ENCODE peak calls at places on chromosomes 4 and X, in four cellular contexts. J, G, R and Y are unnamed samples.

GRCh38 chrX:111348363-111348927 is 63.5 kb downstream of the DCX start:
- DNase-seq in G (no peak), J (no peak), R (no peak), Y (no peak)

GRCh38 chrX:152072236-152072635 is 66.1 kb downstream of the MAGEA10 start:
- DNase-seq in G (no peak), R (peak), J (peak), Y (no peak)

GRCh38 chr4:188113156-188113555 is 3.8 kb upstream of the TRIML2 start:
- DNase-seq in J (no peak), R (no peak), G (no peak), Y (no peak)

GRCh38 chr4:127783026-127783769 is 1.1 kb downstream of the HSPA4L start:
- DNase-seq in G (no peak), R (peak), J (peak), Y (no peak)

GRCh38 chrX:38570396-38570795 is 9.1 kb downstream of the TSPAN7 start:
- DNase-seq in J (no peak), G (no peak), R (no peak), Y (no peak)

GRCh38 chr4:101981756-101982155 is 191.2 kb downstream of the BANK1 start:
- DNase-seq in G (no peak), R (no peak), J (no peak), Y (no peak)

GRCh38 chrX:95995600-95995999 is 689.0 kb upstream of the DIAPH2 start:
- DNase-seq in R (no peak), G (no peak), J (no peak), Y (no peak)

GRCh38 chr4:48913346-48913745 is 6.8 kb upstream of the OCIAD2 start:
- DNase-seq in J (no peak), R (no peak), G (no peak), Y (no peak)

GRCh38 chrX:50117477-50117876 is 83.3 kb downstream of the AKAP4 start:
- DNase-seq in G (no peak), R (no peak), J (no peak), Y (no peak)

GRCh38 chr4:124946696-124947095 is 234.2 kb upstream of the ANKRD50 start:
- DNase-seq in G (no peak), R (no peak), J (no peak), Y (no peak)

GRCh38 chr4:159268607-159269006 is 165.7 kb downstream of the RAPGEF2 start:
- DNase-seq in J (no peak), G (no peak), R (no peak), Y (no peak)

GRCh38 chrX:115494133-115494532 is 66.8 kb upstream of the PLS3 start:
- DNase-seq in G (no peak), R (peak), J (no peak), Y (no peak)

GRCh38 chrX:18574591-18574990 is 97.3 kb downstream of the RS1 start:
- DNase-seq in J (no peak), R (no peak), G (no peak), Y (no peak)

GRCh38 chr4:68271851-68272756 is 26.6 kb upstream of the TMPRSS11B start:
- DNase-seq in G (no peak), R (peak), J (peak), Y (no peak)

GRCh38 chrX:69317721-69318120 is 152.5 kb upstream of the PJA1 start:
- DNase-seq in G (no peak), R (no peak), J (no peak), Y (no peak)

GRCh38 chrX:136519069-136519468 is 12.9 kb upstream of the VGLL1 start:
- DNase-seq in G (no peak), J (no peak), R (no peak), Y (no peak)

GRCh38 chr4:136383126-136383525 is 1149.2 kb downstream of the PCDH18 start:
- DNase-seq in G (no peak), R (no peak), J (no peak), Y (no peak)

GRCh38 chrX:147537172-147537571 is 374.5 kb upstream of the FMR1 start:
- DNase-seq in G (no peak), J (no peak), R (no peak), Y (no peak)

GRCh38 chr4:158729716-158730559 is 6.7 kb upstream of the PPID start:
- DNase-seq in R (peak), J (peak), G (no peak), Y (peak)

DNA sequence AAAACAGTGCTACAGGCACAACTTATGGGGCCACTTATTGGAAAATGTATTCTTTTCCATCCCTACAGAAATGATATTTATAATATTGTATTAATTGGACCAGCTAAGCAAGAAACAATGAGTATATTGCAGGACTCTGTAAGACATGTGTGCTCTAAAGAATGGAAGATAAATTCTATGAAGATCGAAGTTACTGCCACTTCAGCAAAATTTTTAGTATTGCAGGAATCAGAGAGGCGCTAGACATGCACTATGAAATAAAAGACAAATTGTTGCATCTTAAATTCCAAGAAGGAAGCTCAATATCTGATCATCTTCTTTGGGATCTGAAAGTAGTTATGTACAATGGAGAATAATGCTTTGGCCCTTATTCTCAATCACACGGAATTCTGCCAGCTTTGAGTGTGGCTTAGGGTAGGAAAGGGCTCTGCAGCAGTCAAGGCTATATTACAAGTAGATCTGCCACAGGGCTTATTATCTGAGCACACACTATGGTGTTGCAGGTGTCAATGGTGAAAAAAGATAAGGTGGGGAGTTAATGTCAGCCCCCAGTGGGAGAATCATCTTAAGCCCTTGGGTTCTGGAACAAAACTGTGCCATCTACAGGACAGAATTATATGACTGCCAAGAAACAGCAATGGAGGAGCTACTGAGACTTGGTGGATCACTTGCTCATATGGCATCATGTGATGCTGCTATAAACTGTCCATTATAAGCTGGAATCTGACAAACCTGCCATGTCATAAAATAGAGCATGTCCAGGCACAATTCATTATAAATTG is 334.0 kb upstream of the NDST3 start:
- DNase-seq in R (peak), G (no peak), J (peak), Y (no peak)
- TF ChIP-seq HDAC6 in R (no peak), G (no peak), J (no peak), Y (no peak)

GRCh38 chr4:108113229-108113628 is 55.5 kb downstream of the LEF1 start:
- DNase-seq in J (no peak), R (no peak), G (no peak), Y (no peak)
- TF ChIP-seq HDAC6 in J (no peak), R (no peak), G (no peak), Y (no peak)

DNA sequence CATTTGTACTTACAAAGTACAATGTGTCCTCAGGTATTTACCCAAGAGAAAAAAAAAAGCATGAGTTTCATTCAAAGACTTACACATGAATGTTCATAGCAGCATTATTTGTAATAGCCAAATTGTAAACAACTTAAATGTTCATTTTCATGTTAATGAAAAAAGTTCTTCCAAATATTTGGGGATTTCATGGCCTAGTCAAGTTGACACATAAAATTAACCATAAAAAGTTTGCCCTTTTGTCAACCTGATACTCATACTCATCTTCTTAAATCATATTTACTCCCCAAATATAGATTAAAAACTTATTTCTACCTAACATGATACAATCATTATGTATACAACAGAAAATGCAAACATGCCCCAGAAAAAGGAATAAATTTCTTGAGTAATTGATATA is 112.5 kb upstream of the EMCN start:
- DNase-seq in G (no peak), J (no peak), R (no peak), Y (no peak)
- TF ChIP-seq HDAC6 in G (no peak), J (no peak), R (no peak), Y (no peak)

DNA sequence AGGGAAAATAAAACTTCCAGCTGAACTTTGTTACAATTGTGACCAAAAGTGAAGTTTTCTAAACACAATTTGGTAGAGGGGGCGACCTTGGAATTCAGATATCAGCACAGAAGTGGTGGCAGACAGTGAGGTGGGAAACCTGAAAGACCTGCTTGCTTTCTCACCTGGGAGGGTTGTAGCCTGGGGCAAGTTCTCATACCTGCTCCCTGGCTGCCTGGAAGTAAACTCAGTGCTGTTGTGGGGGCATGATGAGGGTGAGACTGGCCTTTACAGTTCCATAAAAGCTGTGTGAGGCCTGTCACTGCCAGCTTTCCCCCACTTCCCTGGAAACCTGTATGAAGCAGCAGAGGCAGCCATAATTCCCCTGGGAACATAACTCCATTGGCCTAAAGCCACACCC is 1180.2 kb downstream of the FAM133A start:
- DNase-seq in J (no peak), G (no peak), R (no peak), Y (no peak)
- TF ChIP-seq HDAC6 in J (no peak), G (no peak), R (no peak), Y (no peak)

GRCh38 chr4:47528651-47529050 is 43.6 kb downstream of the ATP10D start:
- DNase-seq in R (no peak), J (no peak), G (no peak), Y (no peak)
- TF ChIP-seq HDAC6 in R (no peak), J (no peak), G (no peak), Y (no peak)

DNA sequence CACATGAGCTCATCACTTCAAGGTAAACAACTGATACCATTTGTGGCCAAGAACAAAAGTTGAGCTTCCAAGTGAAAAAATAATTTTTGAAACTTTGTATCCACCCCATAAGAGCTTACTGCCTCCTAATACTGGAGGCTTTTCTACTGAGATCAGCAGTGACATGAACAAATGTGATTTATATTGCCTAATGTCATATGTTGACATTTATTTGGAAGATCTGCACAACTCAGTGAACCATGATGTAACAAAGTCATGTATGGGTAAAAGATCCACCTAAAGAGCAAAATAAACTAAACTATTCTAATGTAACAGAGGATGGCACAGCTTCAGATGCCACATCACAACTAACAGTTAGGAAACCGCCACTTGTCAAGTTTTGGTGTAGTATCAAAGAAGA is 65.8 kb downstream of the AFAP1 start:
- DNase-seq in J (no peak), G (no peak), R (no peak), Y (no peak)
- TF ChIP-seq HDAC6 in J (no peak), G (no peak), R (no peak), Y (no peak)

GRCh38 chrX:49110417-49110816 is 13.1 kb downstream of the GPKOW start:
- DNase-seq in J (no peak), G (no peak), R (no peak), Y (no peak)

GRCh38 chrX:49108641-49109040 is 14.9 kb downstream of the GPKOW start:
- DNase-seq in R (no peak), G (no peak), J (no peak), Y (no peak)

GRCh38 chrX:49103637-49104036 is 19.9 kb downstream of the GPKOW start:
- DNase-seq in R (peak), J (no peak), G (no peak), Y (no peak)

GRCh38 chrX:49106296-49106695 is 17.2 kb downstream of the GPKOW start:
- DNase-seq in G (no peak), R (no peak), J (no peak), Y (no peak)

DNA sequence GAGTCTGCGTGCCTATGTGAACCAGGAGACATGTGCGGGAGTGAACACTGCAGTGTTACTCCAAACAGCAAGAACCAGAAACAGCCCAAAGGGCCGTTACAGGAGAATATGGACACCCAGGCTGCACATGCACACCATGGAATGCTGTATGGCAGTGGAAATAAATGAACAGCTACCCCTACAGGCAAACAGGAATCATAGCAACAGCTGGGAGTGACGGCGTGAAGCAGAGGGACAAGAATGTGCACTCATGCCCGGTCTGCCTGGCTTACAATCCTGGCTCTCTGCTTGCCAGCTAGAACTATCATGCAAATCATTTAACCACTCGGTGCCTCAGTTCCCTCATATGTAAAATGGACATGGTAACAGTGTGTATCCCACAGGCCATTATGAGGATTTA is 16.6 kb downstream of the GPKOW start:
- DNase-seq in R (peak), G (no peak), J (peak), Y (no peak)
- TF ChIP-seq HDAC6 in R (no peak), G (no peak), J (no peak), Y (no peak)

GRCh38 chrX:57595381-57595811 is 3.6 kb downstream of the ZXDB start:
- DNase-seq in R (no peak), J (no peak), G (no peak), Y (no peak)
- TF ChIP-seq HDAC6 in R (no peak), J (no peak), G (no peak), Y (no peak)